ENCODE peak calls at places on chromosome 15, in eight cellular contexts. One of them, this sample, is unnamed.

GRCh38 chr15:33022629-33023028 is 171.9 kb downstream of the FMN1 start:
- DNase-seq in activated T-helper 1 cell treated with anti-CD3 and anti-CD28 coated beads, Interleukin-12 subunit alpha, Interleukin-12 subunit beta, Interleukin-2, Interleukin-4 antibody, amounts not matched to agents 30 ng/mL and 10 ng/mL and 1 ng/mL, durations not matched to agents 14 hours and 24 hours and 36 hours: no peak
- DNase-seq in T follicular helper cell: no peak
- DNase-seq in fibroblast of pulmonary artery: peak
- DNase-seq in GM04504: peak
- DNase-seq in putamen: no peak
- DNase-seq in spleen: no peak
- DNase-seq in brain pericyte: no peak
- DNase-seq in this sample: peak

GRCh38 chr15:61034793-61035710 is 194.1 kb downstream of the RORA start:
- DNase-seq in brain pericyte: no peak
- DNase-seq in spleen: no peak
- DNase-seq in fibroblast of pulmonary artery: peak
- DNase-seq in putamen: no peak
- DNase-seq in activated T-helper 1 cell treated with anti-CD3 and anti-CD28 coated beads, Interleukin-12 subunit alpha, Interleukin-12 subunit beta, Interleukin-2, Interleukin-4 antibody, amounts not matched to agents 30 ng/mL and 10 ng/mL and 1 ng/mL, durations not matched to agents 14 hours and 24 hours and 36 hours: no peak
- DNase-seq in GM04504: peak
- DNase-seq in T follicular helper cell: no peak
- DNase-seq in this sample: no peak

GRCh38 chr15:59131955-59132562 is 27.1 kb downstream of the CCNB2 start:
- DNase-seq in T follicular helper cell: no peak
- DNase-seq in spleen: no peak
- DNase-seq in GM04504: no peak
- DNase-seq in brain pericyte: no peak
- DNase-seq in activated T-helper 1 cell treated with anti-CD3 and anti-CD28 coated beads, Interleukin-12 subunit alpha, Interleukin-12 subunit beta, Interleukin-2, Interleukin-4 antibody, amounts not matched to agents 30 ng/mL and 10 ng/mL and 1 ng/mL, durations not matched to agents 14 hours and 24 hours and 36 hours: no peak
- DNase-seq in fibroblast of pulmonary artery: no peak
- DNase-seq in putamen: no peak
- DNase-seq in this sample: no peak

GRCh38 chr15:81097116-81097892 is 36.8 kb upstream of the CFAP161 start:
- DNase-seq in brain pericyte: no peak
- DNase-seq in activated T-helper 1 cell treated with anti-CD3 and anti-CD28 coated beads, Interleukin-12 subunit alpha, Interleukin-12 subunit beta, Interleukin-2, Interleukin-4 antibody, amounts not matched to agents 30 ng/mL and 10 ng/mL and 1 ng/mL, durations not matched to agents 14 hours and 24 hours and 36 hours: no peak
- DNase-seq in T follicular helper cell: no peak
- DNase-seq in GM04504: no peak
- DNase-seq in fibroblast of pulmonary artery: no peak
- DNase-seq in putamen: no peak
- DNase-seq in spleen: no peak
- DNase-seq in this sample: no peak

GRCh38 chr15:74519311-74519710 is 21.7 kb upstream of the ARID3B start:
- DNase-seq in GM04504: no peak
- DNase-seq in brain pericyte: no peak
- DNase-seq in T follicular helper cell: no peak
- DNase-seq in spleen: no peak
- DNase-seq in putamen: no peak
- DNase-seq in activated T-helper 1 cell treated with anti-CD3 and anti-CD28 coated beads, Interleukin-12 subunit alpha, Interleukin-12 subunit beta, Interleukin-2, Interleukin-4 antibody, amounts not matched to agents 30 ng/mL and 10 ng/mL and 1 ng/mL, durations not matched to agents 14 hours and 24 hours and 36 hours: no peak
- DNase-seq in fibroblast of pulmonary artery: peak
- DNase-seq in this sample: no peak

GRCh38 chr15:62135532-62136134 is 29.5 kb downstream of the C2CD4B start:
- DNase-seq in spleen: no peak
- DNase-seq in T follicular helper cell: no peak
- DNase-seq in GM04504: no peak
- DNase-seq in fibroblast of pulmonary artery: peak
- DNase-seq in brain pericyte: no peak
- DNase-seq in activated T-helper 1 cell treated with anti-CD3 and anti-CD28 coated beads, Interleukin-12 subunit alpha, Interleukin-12 subunit beta, Interleukin-2, Interleukin-4 antibody, amounts not matched to agents 30 ng/mL and 10 ng/mL and 1 ng/mL, durations not matched to agents 14 hours and 24 hours and 36 hours: no peak
- DNase-seq in putamen: no peak
- DNase-seq in this sample: no peak

GRCh38 chr15:100690032-100690785 is 87.8 kb downstream of the ASB7 start:
- DNase-seq in brain pericyte: no peak
- DNase-seq in GM04504: no peak
- DNase-seq in activated T-helper 1 cell treated with anti-CD3 and anti-CD28 coated beads, Interleukin-12 subunit alpha, Interleukin-12 subunit beta, Interleukin-2, Interleukin-4 antibody, amounts not matched to agents 30 ng/mL and 10 ng/mL and 1 ng/mL, durations not matched to agents 14 hours and 24 hours and 36 hours: no peak
- DNase-seq in spleen: no peak
- DNase-seq in putamen: no peak
- DNase-seq in fibroblast of pulmonary artery: no peak
- DNase-seq in T follicular helper cell: no peak
- DNase-seq in this sample: no peak

GRCh38 chr15:57395292-57395691 is 19.0 kb downstream of the CGNL1 start:
- DNase-seq in brain pericyte: no peak
- DNase-seq in putamen: peak
- DNase-seq in fibroblast of pulmonary artery: peak
- DNase-seq in activated T-helper 1 cell treated with anti-CD3 and anti-CD28 coated beads, Interleukin-12 subunit alpha, Interleukin-12 subunit beta, Interleukin-2, Interleukin-4 antibody, amounts not matched to agents 30 ng/mL and 10 ng/mL and 1 ng/mL, durations not matched to agents 14 hours and 24 hours and 36 hours: no peak
- DNase-seq in GM04504: peak
- DNase-seq in T follicular helper cell: no peak
- DNase-seq in spleen: no peak
- DNase-seq in this sample: no peak

This sample was measured in lung.